ENCODE peak calls at places on chromosomes 5 and 9, in six cellular contexts. I, H, U, B, L and S are unnamed samples. For H3K9me3, the result is how much of the 10 kb centered on the place peaks cover.

GRCh38 chr5:134092875-134093274 is 21.6 kb upstream of the TCF7 start:
- DNase-seq in U (peak), H (no peak), L (no peak), I (no peak), B (peak), S (no peak)

GRCh38 chr5:135578685-135579341 is at the start of gene CXCL14:
- DNase-seq in U (no peak), B (peak), I (peak), L (peak), H (peak), S (no peak)

GRCh38 chr9:128073260-128073886 is 5.3 kb downstream of the SLC25A25 start:
- DNase-seq in L (no peak), U (no peak), I (no peak), B (no peak), H (no peak), S (no peak)

GRCh38 chr5:171441246-171441791 is 21.9 kb downstream of the FGF18 start:
- DNase-seq in U (no peak), H (no peak), I (no peak), L (no peak), B (no peak), S (no peak)

GRCh38 chr9:114583371-114583770 is 4.2 kb upstream of the ATP6V1G1 start:
- DNase-seq in L (no peak), I (no peak), U (no peak), B (no peak), H (no peak), S (no peak)

GRCh38 chr5:88778736-88779135 is 104.2 kb downstream of the MEF2C start:
- DNase-seq in H (peak), B (peak), I (no peak), U (no peak), L (no peak), S (no peak)

GRCh38 chr5:133203317-133204305 is 151.8 kb downstream of the HSPA4 start:
- DNase-seq in U (no peak), L (no peak), I (no peak), H (no peak), B (no peak), S (no peak)

GRCh38 chr9:13088734-13089427 is 190.6 kb downstream of the MPDZ start:
- DNase-seq in B (peak), L (peak), U (peak), I (peak), H (no peak), S (no peak)

GRCh38 chr9:117521293-117521692 is 106.4 kb upstream of the ASTN2 start:
- DNase-seq in I (no peak), B (no peak), L (no peak), H (no peak), U (no peak), S (no peak)

GRCh38 chr5:60843693-60844428 is at the start of gene ELOVL7:
- DNase-seq in L (peak), I (peak), B (peak), H (no peak), U (peak), S (no peak)

GRCh38 chr5:37774912-37775483 is 64.8 kb downstream of the GDNF start:
- DNase-seq in B (no peak), H (no peak), I (no peak), L (peak), U (no peak), S (no peak)

GRCh38 chr5:1010641-1011046 is 2.0 kb downstream of the NKD2 start:
- DNase-seq in U (peak), B (no peak), I (peak), L (no peak), H (peak), S (peak)

GRCh38 chr5:150303660-150304411 is 1.1 kb upstream of the ARSI start:
- DNase-seq in I (no peak), H (no peak), U (no peak), B (no peak), L (no peak), S (no peak)

GRCh38 chr5:164663223-164663989 is 1158.0 kb downstream of the MAT2B start:
- DNase-seq in I (no peak), L (no peak), B (no peak), U (no peak), H (no peak), S (no peak)

GRCh38 chr9:113156880-113157279 is 6.1 kb downstream of the SLC31A2 start:
- DNase-seq in B (no peak), L (no peak), H (no peak), U (no peak), I (no peak), S (no peak)

GRCh38 chr5:10286552-10287227 is 21.0 kb downstream of the CMBL start:
- DNase-seq in I (no peak), L (no peak), H (peak), B (no peak), U (no peak), S (no peak)

GRCh38 chr5:131685514-131686171 is 50.6 kb upstream of the RAPGEF6 start:
- DNase-seq in H (no peak), B (no peak), I (no peak), U (no peak), L (no peak), S (no peak)

GRCh38 chr5:95892784-95893354 is 68.8 kb downstream of the ELL2 start:
- DNase-seq in I (no peak), B (peak), U (peak), L (peak), H (no peak), S (no peak)

GRCh38 chr9:29290519-29290918 is 1717.2 kb upstream of the C9orf72 start:
- DNase-seq in B (no peak), L (no peak), I (no peak), U (no peak), H (no peak), S (no peak)

DNA sequence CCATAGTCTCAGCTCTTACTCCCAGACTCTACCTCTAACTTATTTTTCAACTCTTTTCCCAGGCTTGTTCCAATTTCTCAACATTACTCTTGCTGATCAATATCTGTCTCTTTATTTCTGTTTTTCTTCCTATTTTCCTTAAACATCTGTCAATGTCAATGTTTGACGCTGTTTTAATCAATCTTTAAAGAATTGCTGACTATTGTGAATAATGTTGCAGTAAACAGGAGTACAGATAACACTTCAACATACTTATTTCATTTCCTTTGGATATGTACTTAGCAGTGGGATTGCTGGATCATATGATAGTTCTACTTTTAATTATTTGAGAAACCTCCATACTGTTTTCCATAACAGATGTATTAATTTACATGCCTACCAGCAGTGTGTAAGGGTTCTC is 229.0 kb downstream of the TRIM36 start:
- DNase-seq in B (no peak), H (no peak), U (no peak), L (no peak), I (no peak), S (no peak)
- H3K9me3 ChIP-seq in B (under half), H (under half), U (under half), L (under half), I (under half), S (under half)

GRCh38 chr9:23088932-23089364 is 642.3 kb downstream of the DMRTA1 start:
- DNase-seq in B (no peak), L (peak), I (no peak), H (no peak), U (no peak), S (no peak)
- H3K9me3 ChIP-seq in B (under half), L (under half), I (under half), H (under half), U (under half), S (under half)

GRCh38 chr5:175765858-175766257 is 105.5 kb upstream of the CPLX2 start:
- DNase-seq in L (no peak), H (no peak), B (no peak), I (no peak), U (no peak), S (no peak)
- H3K9me3 ChIP-seq in L (under half), H (under half), B (under half), I (under half), U (under half), S (under half)

GRCh38 chr5:35138232-35138631 is 90.5 kb upstream of the AGXT2 start:
- DNase-seq in H (no peak), I (no peak), B (no peak), L (no peak), U (no peak), S (no peak)
- H3K9me3 ChIP-seq in H (under half), I (under half), B (under half), L (under half), U (under half), S (under half)

GRCh38 chr9:123911024-123911423 is 18.9 kb downstream of the DENND1A start:
- DNase-seq in U (no peak), I (no peak), L (no peak), H (no peak), B (no peak), S (no peak)

GRCh38 chr9:123912167-123912897 is 17.6 kb downstream of the DENND1A start:
- DNase-seq in H (no peak), B (no peak), L (no peak), I (no peak), U (no peak), S (no peak)

DNA sequence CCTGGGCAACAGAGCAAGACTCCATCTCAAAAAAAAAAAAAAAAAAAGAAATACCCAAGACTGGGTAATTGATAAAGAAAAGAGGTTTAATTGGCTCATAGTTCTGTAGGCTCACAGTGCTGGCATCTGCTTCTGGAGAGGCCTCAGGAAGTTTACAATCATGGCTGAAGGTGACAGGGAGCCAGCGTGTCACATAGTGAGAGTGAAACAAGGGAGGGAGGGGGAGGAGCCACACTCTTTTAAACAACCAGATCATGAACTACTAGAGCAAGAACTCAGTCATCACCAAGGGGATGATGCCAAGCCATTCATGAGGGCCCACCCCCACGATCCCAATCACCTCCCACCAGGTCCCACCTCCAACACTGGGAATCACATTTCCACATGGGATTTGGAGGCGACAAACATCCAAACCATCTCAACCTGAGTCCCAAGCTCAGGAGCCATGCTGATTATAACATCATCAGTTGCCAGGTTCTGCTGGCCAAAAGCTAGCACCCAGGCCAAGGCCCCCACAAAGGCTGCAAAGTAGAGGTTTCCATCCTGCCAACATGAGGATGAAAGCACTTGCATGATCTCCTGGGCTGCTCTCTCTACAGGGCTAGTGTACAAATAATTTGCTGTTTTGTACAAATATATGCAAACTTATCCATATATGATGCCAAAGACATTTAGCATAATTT is 15.3 kb downstream of the DENND1A start:
- DNase-seq in H (no peak), U (no peak), I (no peak), B (no peak), L (no peak), S (no peak)
- H3K9me3 ChIP-seq in H (under half), U (under half), I (under half), B (under half), L (under half), S (under half)

DNA sequence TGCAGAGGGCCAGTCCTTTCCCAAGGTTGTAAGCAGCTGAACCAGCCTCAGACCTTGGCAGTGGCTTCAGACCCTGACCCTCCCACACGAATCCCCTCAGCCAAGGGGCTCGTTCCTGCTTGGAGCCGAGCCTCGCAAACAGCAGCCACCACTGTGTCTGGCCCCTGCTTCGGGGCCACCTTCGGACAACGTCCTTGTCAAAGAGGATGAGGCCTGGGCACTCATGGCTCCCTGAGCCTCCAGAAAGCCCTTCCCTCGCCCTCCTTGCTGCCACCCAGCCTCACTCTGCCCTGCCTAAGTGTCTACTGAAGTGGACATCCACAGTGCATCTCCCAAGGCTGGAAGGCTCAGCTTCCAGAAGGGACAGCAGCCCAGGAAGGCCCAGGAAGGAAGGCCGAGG is 161.7 kb downstream of the OLFM1 start:
- DNase-seq in H (no peak), L (no peak), I (no peak), U (no peak), B (no peak), S (no peak)
- H3K9me3 ChIP-seq in H (under half), L (under half), I (under half), U (under half), B (under half), S (under half)